ENCODE peak calls at places on chromosomes 5 and 9, in four cellular contexts. H, X, Z and T are unnamed samples.

GRCh38 chr9:77648458-77649108 is 461 bp upstream of the GNA14 start:
- DNase-seq in Z (peak), X (no peak), H (no peak), T (no peak)

GRCh38 chr5:137366526-137366925 is 132.6 kb downstream of the SPOCK1 start:
- DNase-seq in H (no peak), X (no peak), Z (no peak), T (no peak)

GRCh38 chr5:90421136-90421535 is 11.6 kb upstream of the CETN3 start:
- DNase-seq in H (no peak), X (peak), Z (peak), T (no peak)

GRCh38 chr5:28710360-28710759 is 1672.0 kb upstream of the CDH9 start:
- DNase-seq in X (no peak), Z (no peak), H (no peak), T (no peak)

GRCh38 chr9:73183917-73184861 is 32.5 kb downstream of the ANXA1 start:
- DNase-seq in Z (peak), X (peak), H (no peak), T (peak)

GRCh38 chr9:135602789-135603481 is 36.4 kb downstream of the GLT6D1 start:
- DNase-seq in Z (peak), X (peak), H (peak), T (peak)

GRCh38 chr5:56471707-56472106 is 238.6 kb upstream of the ANKRD55 start:
- DNase-seq in Z (no peak), X (no peak), H (no peak), T (no peak)

GRCh38 chr5:12292610-12293204 is 388.5 kb upstream of the CTNND2 start:
- DNase-seq in H (no peak), X (no peak), Z (peak), T (peak)

GRCh38 chr9:117178596-117179111 is 236.2 kb downstream of the ASTN2 start:
- DNase-seq in H (no peak), Z (no peak), X (peak), T (no peak)

GRCh38 chr5:757346-757930 is 27.1 kb downstream of the ZDHHC11B start:
- DNase-seq in H (no peak), Z (no peak), X (no peak), T (no peak)

GRCh38 chr9:15417626-15418025 is 5.0 kb upstream of the SNAPC3 start:
- DNase-seq in Z (no peak), X (no peak), H (no peak), T (no peak)

GRCh38 chr5:80964919-80965318 is 4.8 kb downstream of the RASGRF2 start:
- DNase-seq in Z (no peak), X (no peak), H (no peak), T (no peak)

GRCh38 chr5:80963521-80963895 is 3.3 kb downstream of the RASGRF2 start:
- DNase-seq in H (no peak), X (peak), Z (peak), T (no peak)

GRCh38 chr5:80962630-80963520 is 2.7 kb downstream of the RASGRF2 start:
- DNase-seq in Z (no peak), H (no peak), X (no peak), T (no peak)

GRCh38 chr5:80963966-80964481 is 3.9 kb downstream of the RASGRF2 start:
- DNase-seq in H (no peak), X (peak), Z (peak), T (no peak)

DNA sequence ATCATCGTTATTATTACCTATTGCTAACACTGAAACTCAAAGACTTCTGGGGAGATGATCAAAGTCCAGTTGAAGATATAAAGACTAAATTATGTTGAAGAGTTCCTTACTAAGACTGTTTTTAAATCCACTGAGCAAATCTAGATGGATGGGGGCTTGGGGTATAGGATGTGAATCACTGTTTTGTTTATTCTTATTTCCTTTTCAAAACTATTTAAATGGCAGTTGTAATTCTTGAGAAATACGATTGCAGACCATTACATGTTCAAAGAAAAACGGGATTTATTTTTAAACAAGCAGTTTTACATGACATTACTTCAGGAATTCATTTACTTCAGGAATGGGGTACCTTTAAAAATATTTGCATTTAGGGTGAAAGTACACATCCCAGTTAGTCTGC is 4.3 kb downstream of the RASGRF2 start:
- DNase-seq in H (no peak), Z (no peak), X (peak), T (no peak)
- TF ChIP-seq CTCF in H (no peak), Z (no peak), X (no peak), T (no peak)

GRCh38 chr9:36029202-36029601 is 7.5 kb upstream of the RECK start:
- DNase-seq in Z (no peak), H (no peak), X (no peak), T (no peak)

GRCh38 chr9:36030871-36031270 is 5.8 kb upstream of the RECK start:
- DNase-seq in H (no peak), Z (peak), X (no peak), T (no peak)

GRCh38 chr9:36033788-36034187 is 2.9 kb upstream of the RECK start:
- DNase-seq in Z (no peak), X (no peak), H (no peak), T (no peak)

GRCh38 chr9:36031774-36032565 is 4.7 kb upstream of the RECK start:
- DNase-seq in H (no peak), X (no peak), Z (no peak), T (no peak)

DNA sequence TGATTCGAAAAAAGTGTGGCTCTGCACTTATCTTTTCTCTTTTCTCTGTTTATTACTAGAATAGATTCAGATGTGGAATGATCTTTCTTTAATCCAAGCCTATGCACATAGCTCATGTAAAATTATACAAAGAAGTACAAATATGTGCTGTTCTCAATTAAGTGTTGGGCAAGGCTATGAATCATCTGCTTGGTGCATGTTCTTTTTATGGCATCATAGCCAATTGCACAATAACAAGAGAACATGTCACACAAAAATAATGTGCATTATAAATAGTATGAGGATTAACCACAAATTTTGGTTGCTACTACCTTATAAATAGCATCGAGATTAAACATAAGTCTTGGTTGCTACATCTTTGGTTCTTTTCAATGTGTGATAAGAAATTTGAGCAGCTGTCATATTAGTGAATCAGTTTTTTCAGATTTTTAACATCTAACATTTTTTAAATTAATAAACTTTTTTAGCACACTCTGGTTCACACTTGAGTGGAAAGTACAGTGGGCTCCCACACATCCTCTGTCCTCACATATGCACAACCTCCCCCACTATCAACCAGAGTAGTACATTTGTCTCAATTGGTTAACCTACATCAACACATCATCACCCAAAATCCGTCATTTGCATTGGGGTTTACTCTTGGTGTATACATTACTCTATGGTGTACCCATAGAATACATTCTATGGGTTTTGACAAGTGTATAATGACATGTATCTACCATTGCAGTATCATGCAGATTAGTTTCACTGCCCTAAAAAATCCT is 6.8 kb upstream of the RECK start:
- DNase-seq in H (peak), X (peak), Z (peak), T (peak)
- TF ChIP-seq CTCF in H (no peak), X (no peak), Z (no peak), T (no peak)

GRCh38 chr9:108854094-108854493 is 1.7 kb downstream of the ACTL7B start:
- DNase-seq in Z (no peak), H (no peak), X (no peak), T (no peak)

GRCh38 chr9:108854641-108855528 is 901 bp downstream of the ACTL7B start:
- DNase-seq in H (no peak), Z (no peak), X (no peak), T (no peak)

GRCh38 chr9:108851138-108851537 is 4.6 kb downstream of the ACTL7B start:
- DNase-seq in Z (no peak), X (no peak), H (no peak), T (no peak)

GRCh38 chr9:108852089-108852488 is 3.7 kb downstream of the ACTL7B start:
- DNase-seq in X (no peak), Z (no peak), H (no peak), T (no peak)

GRCh38 chr9:108850293-108850897 is 5.4 kb downstream of the ACTL7B start:
- DNase-seq in Z (peak), H (no peak), X (peak), T (peak)
- TF ChIP-seq CTCF in Z (peak), H (peak), X (peak), T (peak)

DNA sequence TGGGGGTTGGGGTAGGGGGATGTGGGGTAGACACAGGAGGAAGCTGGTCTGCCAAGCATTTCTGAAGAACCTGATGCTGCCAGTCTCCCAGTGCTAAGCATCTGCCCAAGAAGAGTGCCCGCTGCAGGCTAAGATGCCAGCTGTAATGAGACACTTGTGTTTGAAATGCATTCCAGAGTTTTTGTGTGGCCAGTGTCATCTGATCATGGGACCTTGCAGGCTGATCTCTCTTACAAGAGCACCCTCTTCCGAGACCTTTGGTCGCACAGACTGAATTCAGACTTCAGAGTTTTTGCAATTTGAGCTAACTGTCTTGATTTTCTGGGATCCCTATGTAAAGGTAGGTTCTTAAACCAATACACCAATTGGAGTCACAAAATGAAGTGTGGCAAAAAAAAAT is 58.1 kb downstream of the DENND1A start:
- DNase-seq in H (no peak), Z (no peak), X (no peak), T (no peak)
- TF ChIP-seq CTCF in H (no peak), Z (no peak), X (no peak), T (no peak)

GRCh38 chr9:34256104-34256503 is 73.0 kb downstream of the KIF24 start:
- DNase-seq in X (no peak), Z (no peak), H (no peak), T (no peak)
- TF ChIP-seq CTCF in X (no peak), Z (no peak), H (peak), T (no peak)